ENCODE peak calls at places on chromosomes 6 and 20, in six cellular contexts. Q, M, J, P, R and A are unnamed samples.

GRCh38 chr6:146345582-146345981 is 198.1 kb upstream of the RAB32 start:
- DNase-seq in M (no peak), P (no peak), J (no peak), R (no peak), Q (no peak), A (no peak)

GRCh38 chr20:50815162-50815989 is 20.5 kb downstream of the BCAS4 start:
- DNase-seq in P (no peak), J (no peak), Q (no peak), R (no peak), M (no peak), A (no peak)

GRCh38 chr6:1494671-1495070 is 105.3 kb downstream of the FOXF2 start:
- DNase-seq in M (no peak), Q (no peak), R (no peak), P (no peak), J (no peak), A (no peak)

GRCh38 chr6:80607814-80608391 is 501.4 kb downstream of the BCKDHB start:
- DNase-seq in Q (peak; percentile 9), R (no peak), M (no peak), P (peak; percentile 4), J (no peak), A (no peak)

GRCh38 chr20:48416002-48416401 is 411.8 kb downstream of the PREX1 start:
- DNase-seq in P (no peak), J (no peak), Q (no peak), M (no peak), R (no peak), A (no peak)

GRCh38 chr6:105321207-105321606 is 81.7 kb downstream of the PREP start:
- DNase-seq in J (no peak), Q (no peak), P (no peak), R (no peak), M (no peak), A (no peak)

GRCh38 chr6:17665132-17665531 is 41.6 kb downstream of the NUP153 start:
- DNase-seq in R (no peak), P (no peak), J (no peak), Q (no peak), M (no peak), A (no peak)

GRCh38 chr6:26507658-26508057 is 7.6 kb downstream of the BTN1A1 start:
- DNase-seq in R (no peak), J (no peak), P (no peak), Q (no peak), M (no peak), A (no peak)

GRCh38 chr6:160256445-160256844 is 2.2 kb downstream of the SLC22A2 start:
- DNase-seq in J (no peak), R (no peak), P (no peak), Q (no peak), M (no peak), A (no peak)

GRCh38 chr6:20237677-20238460 is 25.6 kb upstream of the MBOAT1 start:
- DNase-seq in J (no peak), P (no peak), Q (no peak), R (no peak), M (no peak), A (no peak)

GRCh38 chr6:101203664-101204063 is 189.8 kb upstream of the GRIK2 start:
- DNase-seq in R (no peak), P (no peak), M (no peak), J (no peak), Q (no peak), A (no peak)

GRCh38 chr20:15992564-15992963 is 580.7 kb downstream of the KIF16B start:
- DNase-seq in R (no peak), J (no peak), Q (no peak), M (no peak), P (no peak), A (no peak)

GRCh38 chr6:32075781-32076494 is 33.2 kb downstream of the TNXB start:
- DNase-seq in P (no peak), R (no peak), J (no peak), Q (no peak), M (no peak), A (no peak)

GRCh38 chr20:61770203-61770602 is 295.5 kb downstream of the TAF4 start:
- DNase-seq in R (no peak), M (no peak), J (no peak), P (no peak), Q (no peak), A (no peak)

GRCh38 chr6:165484178-165484889 is 174.9 kb upstream of the C6orf118 start:
- DNase-seq in P (peak; percentile 68), Q (no peak), R (no peak), J (no peak), M (no peak), A (no peak)

GRCh38 chr6:144285798-144286502 is 815 bp downstream of the UTRN start:
- DNase-seq in P (peak; percentile 71), J (peak; percentile 83), Q (peak; percentile 74), R (peak; percentile 36), M (peak; percentile 69), A (peak; percentile 68)

GRCh38 chr20:52828199-52828598 is 144.0 kb upstream of the TSHZ2 start:
- DNase-seq in M (no peak), J (no peak), Q (no peak), P (no peak), R (no peak), A (no peak)

GRCh38 chr6:111784423-111784822 is 88.8 kb downstream of the FYN start:
- DNase-seq in M (no peak), J (no peak), P (no peak), Q (no peak), R (no peak), A (no peak)

GRCh38 chr6:43101497-43101896 is 25.4 kb downstream of the PTK7 start:
- DNase-seq in P (no peak), R (no peak), Q (no peak), M (no peak), J (no peak), A (no peak)

GRCh38 chr6:43097502-43097901 is 21.4 kb downstream of the PTK7 start:
- DNase-seq in R (no peak), J (no peak), P (no peak), Q (no peak), M (no peak), A (no peak)

GRCh38 chr6:43105538-43106218 is 29.6 kb downstream of the PTK7 start:
- DNase-seq in R (no peak), M (no peak), Q (no peak), P (no peak), J (no peak), A (no peak)

GRCh38 chr6:43107344-43108062 is 31.4 kb downstream of the PTK7 start:
- DNase-seq in Q (no peak), M (no peak), R (no peak), J (no peak), P (no peak), A (no peak)

DNA sequence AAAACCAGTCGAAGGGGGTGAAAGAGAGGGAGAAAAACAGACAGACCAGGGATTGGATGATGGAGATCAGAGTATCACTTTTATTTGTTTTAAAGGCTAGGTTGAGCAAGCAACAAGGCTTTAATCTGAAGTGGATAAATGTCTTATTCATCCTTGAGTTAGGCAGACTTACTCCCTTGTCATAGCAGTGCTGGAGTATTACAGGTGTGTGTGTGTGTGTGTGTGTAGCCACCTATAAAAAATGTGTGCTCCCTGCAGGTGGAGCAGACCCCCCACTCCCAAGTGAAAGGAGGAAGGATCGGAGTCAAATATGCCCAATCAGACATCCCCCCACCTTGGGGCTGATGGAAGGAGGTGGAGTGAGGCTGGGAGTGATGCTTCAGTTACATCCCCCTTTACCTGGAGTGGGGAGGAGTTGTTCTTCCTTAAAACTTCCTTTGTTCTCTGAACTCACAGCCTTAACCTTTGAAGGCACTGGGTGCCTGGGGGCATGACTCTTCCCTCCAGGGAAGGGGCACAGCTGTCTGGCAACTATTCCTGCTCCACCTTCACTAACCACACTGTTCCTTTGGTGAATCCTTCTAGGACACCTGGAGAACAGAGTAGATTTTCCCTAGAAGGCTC is 27.3 kb downstream of the PTK7 start:
- DNase-seq in P (no peak), J (no peak), Q (no peak), M (no peak), R (no peak), A (no peak)
- TF ChIP-seq CTCF in P (no peak), J (no peak), Q (no peak), M (no peak), R (no peak), A (no peak)

GRCh38 chr20:49519212-49519712 is 36.8 kb upstream of the KCNB1 start:
- DNase-seq in M (no peak), J (no peak), R (no peak), P (no peak), Q (no peak), A (no peak)
- H3K4me1 ChIP-seq in M (no peaks in the 10 kb centered on the region), J (no peaks in the 10 kb centered on the region), R (peaks cover 11% of the 10 kb centered on the region), P (no peaks in the 10 kb centered on the region), Q (no peaks in the 10 kb centered on the region), A (no peaks in the 10 kb centered on the region)

GRCh38 chr6:35247642-35248231 is 11.8 kb upstream of the ZNF76 start:
- DNase-seq in P (no peak), R (no peak), M (no peak), J (no peak), Q (no peak), A (no peak)

GRCh38 chr6:35253249-35253648 is 6.3 kb upstream of the ZNF76 start:
- DNase-seq in J (no peak), Q (no peak), M (no peak), R (no peak), P (no peak), A (no peak)

GRCh38 chr6:35248300-35248699 is 11.2 kb upstream of the ZNF76 start:
- DNase-seq in Q (no peak), R (no peak), P (no peak), J (no peak), M (no peak), A (no peak)

GRCh38 chr6:35248965-35249364 is 10.6 kb upstream of the ZNF76 start:
- DNase-seq in P (no peak), R (no peak), J (no peak), Q (no peak), M (no peak), A (no peak)

DNA sequence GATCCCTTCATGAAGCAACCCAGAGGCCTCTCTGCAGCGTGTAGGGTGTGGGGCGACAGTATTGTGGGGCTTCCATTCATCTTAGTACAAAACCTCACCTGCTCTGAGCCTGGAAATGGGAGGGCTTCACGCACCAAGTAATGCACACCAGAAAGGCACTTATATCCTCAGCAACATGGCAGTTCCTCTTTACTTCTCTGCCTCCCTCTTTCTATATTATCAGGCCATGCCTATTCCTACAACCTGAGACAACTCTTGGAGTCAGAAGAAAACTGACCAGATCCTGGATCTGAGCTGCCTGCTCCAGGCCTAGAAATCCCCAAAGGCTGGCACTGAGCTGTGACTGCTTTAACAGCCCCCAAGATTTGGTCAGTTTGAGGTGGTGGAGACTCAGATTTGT is 7.6 kb upstream of the ZNF76 start:
- DNase-seq in M (no peak), Q (no peak), R (no peak), P (no peak), J (no peak), A (no peak)
- H3K27ac ChIP-seq in M (no peak overlapping the region), Q (no peak overlapping the region), R (no peak overlapping the region), P (no peak overlapping the region), J (no peak overlapping the region), A (no peak overlapping the region)

GRCh38 chr20:46849751-46850150 is 44.9 kb upstream of the EYA2 start:
- DNase-seq in J (no peak), M (no peak), P (no peak), Q (no peak), R (no peak), A (no peak)

GRCh38 chr20:46850416-46850815 is 44.2 kb upstream of the EYA2 start:
- DNase-seq in R (no peak), P (peak; percentile 19), M (no peak), J (no peak), Q (no peak), A (no peak)

GRCh38 chr20:46852313-46852712 is 42.3 kb upstream of the EYA2 start:
- DNase-seq in Q (no peak), J (no peak), R (no peak), M (no peak), P (no peak), A (no peak)

GRCh38 chr20:46851746-46852145 is 42.9 kb upstream of the EYA2 start:
- DNase-seq in R (no peak), J (no peak), M (no peak), Q (no peak), P (no peak), A (no peak)

GRCh38 chr20:46850896-46851295 is 43.7 kb upstream of the EYA2 start:
- DNase-seq in M (no peak), R (no peak), J (no peak), Q (no peak), P (no peak), A (no peak)
- TF ChIP-seq CTCF in M (no peak), R (no peak), J (no peak), Q (no peak), P (no peak), A (no peak)